ENCODE peak calls at places on chromosomes 6 and 20, in ten cellular contexts. One of them, this sample, is unnamed.
A peak's percentile ranks its signal among the peaks of the same experiment; 100 is the strongest.

GRCh38 chr20:18412202-18412901 is 54.5 kb downstream of the DZANK1 start:
- DNase-seq in activated CD4-positive, alpha-beta T cell treated with anti-CD3 and anti-CD28 coated beads, Interleukin-2, amount 10 ng/mL, durations not matched to agents 24 days and 14 days: no peak
- DNase-seq in stimulated activated CD4-positive, alpha-beta T cell treated with anti-CD3 and anti-CD28 coated beads, TNF-alpha, amount 100 ng/mL, for 48 hours: no peak
- DNase-seq in SHP77: no peak
- DNase-seq in AML-193: peak; percentile 65
- DNase-seq in OCI-LY7: peak; percentile 53
- DNase-seq in lower leg skin: no peak
- DNase-seq in neural crest cell: no peak
- DNase-seq in progenitor cell of endocrine pancreas: no peak
- DNase-seq in AG20443: no peak
- DNase-seq in this sample: no peak

GRCh38 chr6:36925809-36926208 is 28.7 kb upstream of the PI16 start:
- DNase-seq in activated CD4-positive, alpha-beta T cell treated with anti-CD3 and anti-CD28 coated beads, Interleukin-2, amount 10 ng/mL, durations not matched to agents 24 days and 14 days: peak; percentile 65
- DNase-seq in stimulated activated CD4-positive, alpha-beta T cell treated with anti-CD3 and anti-CD28 coated beads, TNF-alpha, amount 100 ng/mL, for 48 hours: no peak
- DNase-seq in SHP77: no peak
- DNase-seq in AML-193: no peak
- DNase-seq in OCI-LY7: no peak
- DNase-seq in lower leg skin: no peak
- DNase-seq in neural crest cell: no peak
- DNase-seq in progenitor cell of endocrine pancreas: no peak
- DNase-seq in AG20443: no peak
- DNase-seq in this sample: no peak

GRCh38 chr6:53171605-53172467 is 23.2 kb upstream of the GCM1 start:
- DNase-seq in activated CD4-positive, alpha-beta T cell treated with anti-CD3 and anti-CD28 coated beads, Interleukin-2, amount 10 ng/mL, durations not matched to agents 24 days and 14 days: peak; percentile 97
- DNase-seq in stimulated activated CD4-positive, alpha-beta T cell treated with anti-CD3 and anti-CD28 coated beads, TNF-alpha, amount 100 ng/mL, for 48 hours: peak; percentile 88
- DNase-seq in SHP77: peak; percentile 54
- DNase-seq in AML-193: peak; percentile 82
- DNase-seq in OCI-LY7: peak; percentile 84
- DNase-seq in lower leg skin: peak; percentile 80
- DNase-seq in neural crest cell: peak; percentile 98
- DNase-seq in progenitor cell of endocrine pancreas: peak; percentile 91
- DNase-seq in AG20443: peak; percentile 91
- DNase-seq in this sample: peak; percentile 66

GRCh38 chr6:138107752-138108592 is 753 bp upstream of the PERP start:
- DNase-seq in activated CD4-positive, alpha-beta T cell treated with anti-CD3 and anti-CD28 coated beads, Interleukin-2, amount 10 ng/mL, durations not matched to agents 24 days and 14 days: peak; percentile 74
- DNase-seq in stimulated activated CD4-positive, alpha-beta T cell treated with anti-CD3 and anti-CD28 coated beads, TNF-alpha, amount 100 ng/mL, for 48 hours: no peak
- DNase-seq in SHP77: peak; percentile 60
- DNase-seq in AML-193: no peak
- DNase-seq in OCI-LY7: no peak
- DNase-seq in lower leg skin: peak; percentile 59
- DNase-seq in neural crest cell: no peak
- DNase-seq in progenitor cell of endocrine pancreas: peak; percentile 28
- DNase-seq in AG20443: no peak
- DNase-seq in this sample: peak; percentile 81

GRCh38 chr20:47358672-47359532 is 2.4 kb upstream of the ZMYND8 start:
- DNase-seq in activated CD4-positive, alpha-beta T cell treated with anti-CD3 and anti-CD28 coated beads, Interleukin-2, amount 10 ng/mL, durations not matched to agents 24 days and 14 days: peak; percentile 62
- DNase-seq in stimulated activated CD4-positive, alpha-beta T cell treated with anti-CD3 and anti-CD28 coated beads, TNF-alpha, amount 100 ng/mL, for 48 hours: no peak
- DNase-seq in SHP77: peak; percentile 78
- DNase-seq in AML-193: no peak
- DNase-seq in OCI-LY7: peak; percentile 29
- DNase-seq in lower leg skin: peak; percentile 93
- DNase-seq in neural crest cell: no peak
- DNase-seq in progenitor cell of endocrine pancreas: peak; percentile 29
- DNase-seq in AG20443: peak; percentile 66
- DNase-seq in this sample: no peak

GRCh38 chr20:51470907-51471411 is 71.6 kb downstream of the NFATC2 start:
- DNase-seq in activated CD4-positive, alpha-beta T cell treated with anti-CD3 and anti-CD28 coated beads, Interleukin-2, amount 10 ng/mL, durations not matched to agents 24 days and 14 days: peak; percentile 72
- DNase-seq in stimulated activated CD4-positive, alpha-beta T cell treated with anti-CD3 and anti-CD28 coated beads, TNF-alpha, amount 100 ng/mL, for 48 hours: no peak
- DNase-seq in SHP77: no peak
- DNase-seq in AML-193: no peak
- DNase-seq in OCI-LY7: no peak
- DNase-seq in lower leg skin: no peak
- DNase-seq in neural crest cell: no peak
- DNase-seq in progenitor cell of endocrine pancreas: no peak
- DNase-seq in AG20443: no peak
- DNase-seq in this sample: no peak

GRCh38 chr6:122692175-122692598 is 82.0 kb downstream of the PKIB start:
- DNase-seq in activated CD4-positive, alpha-beta T cell treated with anti-CD3 and anti-CD28 coated beads, Interleukin-2, amount 10 ng/mL, durations not matched to agents 24 days and 14 days: no peak
- DNase-seq in stimulated activated CD4-positive, alpha-beta T cell treated with anti-CD3 and anti-CD28 coated beads, TNF-alpha, amount 100 ng/mL, for 48 hours: no peak
- DNase-seq in SHP77: no peak
- DNase-seq in AML-193: no peak
- DNase-seq in OCI-LY7: no peak
- DNase-seq in lower leg skin: no peak
- DNase-seq in neural crest cell: no peak
- DNase-seq in progenitor cell of endocrine pancreas: no peak
- DNase-seq in AG20443: peak; percentile 20
- DNase-seq in this sample: peak; percentile 87

GRCh38 chr6:15023448-15023847 is 222.4 kb upstream of the JARID2 start:
- DNase-seq in activated CD4-positive, alpha-beta T cell treated with anti-CD3 and anti-CD28 coated beads, Interleukin-2, amount 10 ng/mL, durations not matched to agents 24 days and 14 days: peak; percentile 79
- DNase-seq in stimulated activated CD4-positive, alpha-beta T cell treated with anti-CD3 and anti-CD28 coated beads, TNF-alpha, amount 100 ng/mL, for 48 hours: peak; percentile 44
- DNase-seq in SHP77: no peak
- DNase-seq in AML-193: no peak
- DNase-seq in OCI-LY7: peak; percentile 3
- DNase-seq in lower leg skin: no peak
- DNase-seq in neural crest cell: no peak
- DNase-seq in progenitor cell of endocrine pancreas: no peak
- DNase-seq in AG20443: no peak
- DNase-seq in this sample: no peak

GRCh38 chr20:42595625-42596024 is 594.1 kb downstream of the PTPRT start:
- DNase-seq in activated CD4-positive, alpha-beta T cell treated with anti-CD3 and anti-CD28 coated beads, Interleukin-2, amount 10 ng/mL, durations not matched to agents 24 days and 14 days: no peak
- DNase-seq in stimulated activated CD4-positive, alpha-beta T cell treated with anti-CD3 and anti-CD28 coated beads, TNF-alpha, amount 100 ng/mL, for 48 hours: no peak
- DNase-seq in SHP77: no peak
- DNase-seq in AML-193: no peak
- DNase-seq in OCI-LY7: no peak
- DNase-seq in lower leg skin: no peak
- DNase-seq in neural crest cell: no peak
- DNase-seq in progenitor cell of endocrine pancreas: no peak
- DNase-seq in AG20443: no peak
- DNase-seq in this sample: no peak

GRCh38 chr6:69917834-69918233 is 51.5 kb downstream of the COL19A1 start:
- DNase-seq in activated CD4-positive, alpha-beta T cell treated with anti-CD3 and anti-CD28 coated beads, Interleukin-2, amount 10 ng/mL, durations not matched to agents 24 days and 14 days: no peak
- DNase-seq in stimulated activated CD4-positive, alpha-beta T cell treated with anti-CD3 and anti-CD28 coated beads, TNF-alpha, amount 100 ng/mL, for 48 hours: no peak
- DNase-seq in SHP77: no peak
- DNase-seq in AML-193: peak; percentile 55
- DNase-seq in OCI-LY7: no peak
- DNase-seq in lower leg skin: no peak
- DNase-seq in neural crest cell: no peak
- DNase-seq in progenitor cell of endocrine pancreas: no peak
- DNase-seq in AG20443: peak; percentile 14
- DNase-seq in this sample: peak; percentile 54

GRCh38 chr6:14074723-14075503 is 42.7 kb upstream of the CD83 start:
- DNase-seq in activated CD4-positive, alpha-beta T cell treated with anti-CD3 and anti-CD28 coated beads, Interleukin-2, amount 10 ng/mL, durations not matched to agents 24 days and 14 days: peak; percentile 82
- DNase-seq in stimulated activated CD4-positive, alpha-beta T cell treated with anti-CD3 and anti-CD28 coated beads, TNF-alpha, amount 100 ng/mL, for 48 hours: no peak
- DNase-seq in SHP77: no peak
- DNase-seq in AML-193: no peak
- DNase-seq in OCI-LY7: peak; percentile 64
- DNase-seq in lower leg skin: no peak
- DNase-seq in neural crest cell: no peak
- DNase-seq in progenitor cell of endocrine pancreas: no peak
- DNase-seq in AG20443: peak; percentile 40
- DNase-seq in this sample: no peak

GRCh38 chr20:35572838-35573237 is 31.0 kb downstream of the ERGIC3 start:
- DNase-seq in activated CD4-positive, alpha-beta T cell treated with anti-CD3 and anti-CD28 coated beads, Interleukin-2, amount 10 ng/mL, durations not matched to agents 24 days and 14 days: no peak
- DNase-seq in stimulated activated CD4-positive, alpha-beta T cell treated with anti-CD3 and anti-CD28 coated beads, TNF-alpha, amount 100 ng/mL, for 48 hours: no peak
- DNase-seq in SHP77: no peak
- DNase-seq in AML-193: no peak
- DNase-seq in OCI-LY7: no peak
- DNase-seq in lower leg skin: no peak
- DNase-seq in neural crest cell: no peak
- DNase-seq in progenitor cell of endocrine pancreas: no peak
- DNase-seq in AG20443: no peak
- DNase-seq in this sample: no peak

GRCh38 chr6:63476302-63476701 is 96.0 kb upstream of the LOC128125822 start:
- DNase-seq in activated CD4-positive, alpha-beta T cell treated with anti-CD3 and anti-CD28 coated beads, Interleukin-2, amount 10 ng/mL, durations not matched to agents 24 days and 14 days: no peak
- DNase-seq in stimulated activated CD4-positive, alpha-beta T cell treated with anti-CD3 and anti-CD28 coated beads, TNF-alpha, amount 100 ng/mL, for 48 hours: no peak
- DNase-seq in SHP77: peak; percentile 24
- DNase-seq in AML-193: peak; percentile 23
- DNase-seq in OCI-LY7: no peak
- DNase-seq in lower leg skin: no peak
- DNase-seq in neural crest cell: no peak
- DNase-seq in progenitor cell of endocrine pancreas: no peak
- DNase-seq in AG20443: no peak
- DNase-seq in this sample: no peak

GRCh38 chr6:97850458-97851218 is 567.6 kb upstream of the MMS22L start:
- DNase-seq in activated CD4-positive, alpha-beta T cell treated with anti-CD3 and anti-CD28 coated beads, Interleukin-2, amount 10 ng/mL, durations not matched to agents 24 days and 14 days: no peak
- DNase-seq in stimulated activated CD4-positive, alpha-beta T cell treated with anti-CD3 and anti-CD28 coated beads, TNF-alpha, amount 100 ng/mL, for 48 hours: no peak
- DNase-seq in SHP77: no peak
- DNase-seq in AML-193: no peak
- DNase-seq in OCI-LY7: no peak
- DNase-seq in lower leg skin: no peak
- DNase-seq in neural crest cell: no peak
- DNase-seq in progenitor cell of endocrine pancreas: no peak
- DNase-seq in AG20443: peak; percentile 21
- DNase-seq in this sample: no peak

This sample was measured in osteoblast.